ENCODE peak calls at places on chromosomes 4 and X, in ten cellular contexts. One of them, this sample, is unnamed.

GRCh38 chrX:18607966-18608365 is 63.9 kb downstream of the RS1 start:
- DNase-seq in NCI-H1417: no peak
- DNase-seq in C1 segment of cervical spinal cord: no peak
- DNase-seq in activated gamma-delta T cell treated with anti-CD3 and anti-CD28 coated beads, Interleukin-2, amount 50 U/mL, for 16 hours: no peak
- DNase-seq in cardiac muscle cell: no peak
- DNase-seq in ureter: no peak
- DNase-seq in activated naive CD8-positive, alpha-beta T cell treated with anti-CD3 and anti-CD28 coated beads, Interleukin-2, amount 50 U/mL, for 24 hours: no peak
- DNase-seq in occipital lobe: no peak
- DNase-seq in GOT3: no peak
- DNase-seq in foreskin melanocyte: no peak
- DNase-seq in this sample: no peak

GRCh38 chr4:37597019-37597418 is 89.2 kb downstream of the RELL1 start:
- DNase-seq in NCI-H1417: no peak
- DNase-seq in C1 segment of cervical spinal cord: no peak
- DNase-seq in activated gamma-delta T cell treated with anti-CD3 and anti-CD28 coated beads, Interleukin-2, amount 50 U/mL, for 16 hours: no peak
- DNase-seq in cardiac muscle cell: no peak
- DNase-seq in ureter: no peak
- DNase-seq in activated naive CD8-positive, alpha-beta T cell treated with anti-CD3 and anti-CD28 coated beads, Interleukin-2, amount 50 U/mL, for 24 hours: no peak
- DNase-seq in occipital lobe: no peak
- DNase-seq in GOT3: no peak
- DNase-seq in foreskin melanocyte: no peak
- DNase-seq in this sample: no peak

GRCh38 chr4:150283689-150284088 is 205.4 kb downstream of the DCLK2 start:
- DNase-seq in NCI-H1417: no peak
- DNase-seq in C1 segment of cervical spinal cord: no peak
- DNase-seq in activated gamma-delta T cell treated with anti-CD3 and anti-CD28 coated beads, Interleukin-2, amount 50 U/mL, for 16 hours: no peak
- DNase-seq in cardiac muscle cell: no peak
- DNase-seq in ureter: no peak
- DNase-seq in activated naive CD8-positive, alpha-beta T cell treated with anti-CD3 and anti-CD28 coated beads, Interleukin-2, amount 50 U/mL, for 24 hours: no peak
- DNase-seq in occipital lobe: no peak
- DNase-seq in GOT3: no peak
- DNase-seq in foreskin melanocyte: no peak
- DNase-seq in this sample: no peak

GRCh38 chr4:3215256-3215655 is 33.7 kb upstream of the MSANTD1 start:
- DNase-seq in NCI-H1417: peak
- DNase-seq in C1 segment of cervical spinal cord: no peak
- DNase-seq in activated gamma-delta T cell treated with anti-CD3 and anti-CD28 coated beads, Interleukin-2, amount 50 U/mL, for 16 hours: no peak
- DNase-seq in cardiac muscle cell: no peak
- DNase-seq in ureter: no peak
- DNase-seq in activated naive CD8-positive, alpha-beta T cell treated with anti-CD3 and anti-CD28 coated beads, Interleukin-2, amount 50 U/mL, for 24 hours: no peak
- DNase-seq in occipital lobe: no peak
- DNase-seq in GOT3: no peak
- DNase-seq in foreskin melanocyte: no peak
- DNase-seq in this sample: no peak

GRCh38 chr4:139015948-139016451 is 419 bp downstream of the NOCT start:
- DNase-seq in NCI-H1417: peak
- DNase-seq in C1 segment of cervical spinal cord: peak
- DNase-seq in activated gamma-delta T cell treated with anti-CD3 and anti-CD28 coated beads, Interleukin-2, amount 50 U/mL, for 16 hours: peak
- DNase-seq in cardiac muscle cell: peak
- DNase-seq in ureter: no peak
- DNase-seq in activated naive CD8-positive, alpha-beta T cell treated with anti-CD3 and anti-CD28 coated beads, Interleukin-2, amount 50 U/mL, for 24 hours: peak
- DNase-seq in occipital lobe: peak
- DNase-seq in GOT3: no peak
- DNase-seq in foreskin melanocyte: peak
- DNase-seq in this sample: no peak

GRCh38 chr4:113101669-113102068 is 52.2 kb downstream of the ANK2 start:
- DNase-seq in NCI-H1417: no peak
- DNase-seq in C1 segment of cervical spinal cord: no peak
- DNase-seq in activated gamma-delta T cell treated with anti-CD3 and anti-CD28 coated beads, Interleukin-2, amount 50 U/mL, for 16 hours: no peak
- DNase-seq in cardiac muscle cell: no peak
- DNase-seq in ureter: no peak
- DNase-seq in activated naive CD8-positive, alpha-beta T cell treated with anti-CD3 and anti-CD28 coated beads, Interleukin-2, amount 50 U/mL, for 24 hours: no peak
- DNase-seq in occipital lobe: no peak
- DNase-seq in GOT3: no peak
- DNase-seq in foreskin melanocyte: peak
- DNase-seq in this sample: no peak

GRCh38 chr4:11495291-11495690 is 66.6 kb upstream of the HS3ST1 start:
- DNase-seq in NCI-H1417: no peak
- DNase-seq in C1 segment of cervical spinal cord: no peak
- DNase-seq in activated gamma-delta T cell treated with anti-CD3 and anti-CD28 coated beads, Interleukin-2, amount 50 U/mL, for 16 hours: no peak
- DNase-seq in cardiac muscle cell: no peak
- DNase-seq in ureter: no peak
- DNase-seq in activated naive CD8-positive, alpha-beta T cell treated with anti-CD3 and anti-CD28 coated beads, Interleukin-2, amount 50 U/mL, for 24 hours: no peak
- DNase-seq in occipital lobe: no peak
- DNase-seq in GOT3: no peak
- DNase-seq in foreskin melanocyte: peak
- DNase-seq in this sample: no peak

GRCh38 chrX:136694491-136695087 is 46.6 kb downstream of the CD40LG start:
- DNase-seq in NCI-H1417: no peak
- DNase-seq in C1 segment of cervical spinal cord: no peak
- DNase-seq in activated gamma-delta T cell treated with anti-CD3 and anti-CD28 coated beads, Interleukin-2, amount 50 U/mL, for 16 hours: no peak
- DNase-seq in cardiac muscle cell: peak
- DNase-seq in ureter: no peak
- DNase-seq in activated naive CD8-positive, alpha-beta T cell treated with anti-CD3 and anti-CD28 coated beads, Interleukin-2, amount 50 U/mL, for 24 hours: no peak
- DNase-seq in occipital lobe: no peak
- DNase-seq in GOT3: no peak
- DNase-seq in foreskin melanocyte: no peak
- DNase-seq in this sample: no peak

GRCh38 chr4:87904627-87905026 is 70.9 kb upstream of the SPP1 start:
- DNase-seq in NCI-H1417: no peak
- DNase-seq in C1 segment of cervical spinal cord: no peak
- DNase-seq in activated gamma-delta T cell treated with anti-CD3 and anti-CD28 coated beads, Interleukin-2, amount 50 U/mL, for 16 hours: no peak
- DNase-seq in cardiac muscle cell: no peak
- DNase-seq in ureter: no peak
- DNase-seq in activated naive CD8-positive, alpha-beta T cell treated with anti-CD3 and anti-CD28 coated beads, Interleukin-2, amount 50 U/mL, for 24 hours: no peak
- DNase-seq in occipital lobe: no peak
- DNase-seq in GOT3: no peak
- DNase-seq in foreskin melanocyte: no peak
- DNase-seq in this sample: no peak

GRCh38 chr4:184979461-184980124 is 38.7 kb upstream of the HELT start:
- DNase-seq in NCI-H1417: no peak
- DNase-seq in C1 segment of cervical spinal cord: no peak
- DNase-seq in activated gamma-delta T cell treated with anti-CD3 and anti-CD28 coated beads, Interleukin-2, amount 50 U/mL, for 16 hours: no peak
- DNase-seq in cardiac muscle cell: no peak
- DNase-seq in ureter: no peak
- DNase-seq in activated naive CD8-positive, alpha-beta T cell treated with anti-CD3 and anti-CD28 coated beads, Interleukin-2, amount 50 U/mL, for 24 hours: no peak
- DNase-seq in occipital lobe: no peak
- DNase-seq in GOT3: no peak
- DNase-seq in foreskin melanocyte: no peak
- DNase-seq in this sample: no peak

GRCh38 chrX:108537005-108537404 is 97.4 kb downstream of the COL4A5 start:
- DNase-seq in NCI-H1417: peak
- DNase-seq in C1 segment of cervical spinal cord: no peak
- DNase-seq in activated gamma-delta T cell treated with anti-CD3 and anti-CD28 coated beads, Interleukin-2, amount 50 U/mL, for 16 hours: no peak
- DNase-seq in cardiac muscle cell: peak
- DNase-seq in ureter: no peak
- DNase-seq in activated naive CD8-positive, alpha-beta T cell treated with anti-CD3 and anti-CD28 coated beads, Interleukin-2, amount 50 U/mL, for 24 hours: no peak
- DNase-seq in occipital lobe: no peak
- DNase-seq in GOT3: no peak
- DNase-seq in foreskin melanocyte: no peak
- DNase-seq in this sample: no peak

GRCh38 chr4:159002950-159003349 is 99.9 kb upstream of the RAPGEF2 start:
- DNase-seq in NCI-H1417: no peak
- DNase-seq in C1 segment of cervical spinal cord: no peak
- DNase-seq in activated gamma-delta T cell treated with anti-CD3 and anti-CD28 coated beads, Interleukin-2, amount 50 U/mL, for 16 hours: no peak
- DNase-seq in cardiac muscle cell: no peak
- DNase-seq in ureter: no peak
- DNase-seq in activated naive CD8-positive, alpha-beta T cell treated with anti-CD3 and anti-CD28 coated beads, Interleukin-2, amount 50 U/mL, for 24 hours: no peak
- DNase-seq in occipital lobe: no peak
- DNase-seq in GOT3: no peak
- DNase-seq in foreskin melanocyte: no peak
- DNase-seq in this sample: no peak

GRCh38 chrX:70973221-70973620 is 42.3 kb upstream of the SLC7A3 start:
- DNase-seq in NCI-H1417: no peak
- DNase-seq in C1 segment of cervical spinal cord: no peak
- DNase-seq in activated gamma-delta T cell treated with anti-CD3 and anti-CD28 coated beads, Interleukin-2, amount 50 U/mL, for 16 hours: no peak
- DNase-seq in cardiac muscle cell: no peak
- DNase-seq in ureter: no peak
- DNase-seq in activated naive CD8-positive, alpha-beta T cell treated with anti-CD3 and anti-CD28 coated beads, Interleukin-2, amount 50 U/mL, for 24 hours: no peak
- DNase-seq in occipital lobe: no peak
- DNase-seq in GOT3: no peak
- DNase-seq in foreskin melanocyte: no peak
- DNase-seq in this sample: no peak

This sample was measured in stimulated activated naive CD8-positive, alpha-beta T cell treated with anti-CD3 and anti-CD28 coated beads, Interleukin-15, amount 100 ng/mL, for 72 hours.